ENCODE peak calls at places on chromosomes 1 and 21, in six cellular contexts. A, H, X, K, C and W are unnamed samples.

GRCh38 chr21:38075833-38076567 is 159.7 kb upstream of the KCNJ6 start:
- DNase-seq in A (no peak), H (no peak), X (no peak), K (no peak), C (no peak), W (peak)

GRCh38 chr21:45421846-45422775 is 17.1 kb downstream of the COL18A1 start:
- DNase-seq in A (no peak), H (no peak), X (no peak), K (no peak), C (no peak), W (no peak)

GRCh38 chr1:26089125-26089524 is 21.7 kb upstream of the TRIM63 start:
- DNase-seq in A (no peak), H (no peak), X (no peak), K (no peak), C (no peak), W (no peak)

GRCh38 chr1:183126000-183126366 is 60.1 kb upstream of the LAMC2 start:
- DNase-seq in A (no peak), H (no peak), X (no peak), K (no peak), C (no peak), W (no peak)

GRCh38 chr1:221708987-221709386 is 32.9 kb downstream of the DUSP10 start:
- DNase-seq in A (peak), H (peak), X (no peak), K (peak), C (no peak), W (peak)

GRCh38 chr1:15027515-15027948 is 126.0 kb upstream of the TMEM51 start:
- DNase-seq in A (no peak), H (peak), X (no peak), K (peak), C (peak), W (peak)

GRCh38 chr21:43940672-43941071 is 71.4 kb upstream of the TRAPPC10 start:
- DNase-seq in A (no peak), H (peak), X (no peak), K (no peak), C (no peak), W (no peak)

GRCh38 chr1:19310061-19310460 is 1.9 kb downstream of the AKR7A2 start:
- DNase-seq in A (no peak), H (no peak), X (no peak), K (no peak), C (no peak), W (no peak)

GRCh38 chr1:165635329-165635728 is 4.3 kb downstream of the MGST3 start:
- DNase-seq in A (no peak), H (no peak), X (no peak), K (no peak), C (no peak), W (no peak)

GRCh38 chr1:55257958-55258357 is 42.8 kb upstream of the USP24 start:
- DNase-seq in A (no peak), H (no peak), X (no peak), K (peak), C (no peak), W (no peak)

GRCh38 chr1:186715887-186716809 is 35.9 kb upstream of the PTGS2 start:
- DNase-seq in A (no peak), H (no peak), X (no peak), K (no peak), C (no peak), W (peak)

GRCh38 chr1:32321712-32322291 is 14.2 kb downstream of the MARCKSL1 start:
- DNase-seq in A (no peak), H (peak), X (no peak), K (no peak), C (no peak), W (peak)

GRCh38 chr1:239337776-239338435 is 48.5 kb upstream of the CHRM3 start:
- DNase-seq in A (no peak), H (no peak), X (no peak), K (no peak), C (no peak), W (no peak)

GRCh38 chr1:69172003-69173000 is 395.4 kb upstream of the LRRC7 start:
- DNase-seq in A (no peak), H (no peak), X (no peak), K (peak), C (no peak), W (peak)

GRCh38 chr1:53325326-53326087 is 2.4 kb downstream of the LRP8 start:
- DNase-seq in A (no peak), H (peak), X (no peak), K (no peak), C (peak), W (no peak)

GRCh38 chr1:200905411-200906052 is 10.8 kb downstream of the INAVA start:
- DNase-seq in A (peak), H (no peak), X (no peak), K (no peak), C (no peak), W (peak)

GRCh38 chr1:241253491-241253890 is 103.5 kb downstream of the RGS7 start:
- DNase-seq in A (no peak), H (no peak), X (no peak), K (no peak), C (no peak), W (peak)

GRCh38 chr1:169161512-169162194 is 55.2 kb downstream of the ATP1B1 start:
- DNase-seq in A (no peak), H (no peak), X (no peak), K (peak), C (peak), W (peak)

GRCh38 chr1:42142894-42143675 is 10.1 kb upstream of the GUCA2B start:
- DNase-seq in A (peak), H (no peak), X (no peak), K (no peak), C (no peak), W (no peak)

GRCh38 chr1:223022641-223023473 is 120.2 kb downstream of the TLR5 start:
- DNase-seq in A (no peak), H (no peak), X (no peak), K (no peak), C (no peak), W (no peak)

GRCh38 chr1:6440198-6441126 is 15.9 kb downstream of the ESPN start:
- DNase-seq in A (no peak), H (peak), X (no peak), K (peak), C (peak), W (peak)

GRCh38 chr1:41726899-41727748 is 191.6 kb downstream of the HIVEP3 start:
- DNase-seq in A (no peak), H (peak), X (no peak), K (no peak), C (no peak), W (no peak)

GRCh38 chr1:145926706-145927072 is 595 bp downstream of the RBM8A start:
- DNase-seq in A (no peak), H (no peak), X (no peak), K (no peak), C (no peak), W (no peak)

GRCh38 chr21:28822882-28823335 is 169.8 kb downstream of the LTN1 start:
- DNase-seq in A (peak), H (no peak), X (no peak), K (peak), C (no peak), W (peak)

GRCh38 chr1:105485207-105485606 is 1571.3 kb upstream of the PRMT6 start:
- DNase-seq in A (no peak), H (no peak), X (no peak), K (peak), C (peak), W (peak)

GRCh38 chr21:39307466-39307865 is 6.0 kb downstream of the BRWD1 start:
- DNase-seq in A (no peak), H (no peak), X (no peak), K (no peak), C (no peak), W (no peak)

GRCh38 chr1:91968334-91968733 is 19.1 kb downstream of the BRDT start:
- DNase-seq in A (no peak), H (no peak), X (no peak), K (no peak), C (no peak), W (no peak)

GRCh38 chr21:29443398-29444010 is 144.8 kb downstream of the BACH1 start:
- DNase-seq in A (no peak), H (no peak), X (no peak), K (no peak), C (no peak), W (no peak)

GRCh38 chr21:15151385-15152103 is 86.7 kb upstream of the NRIP1 start:
- DNase-seq in A (no peak), H (no peak), X (no peak), K (no peak), C (no peak), W (no peak)

GRCh38 chr1:12012560-12013316 is 6.6 kb upstream of the MIIP start:
- DNase-seq in A (no peak), H (no peak), X (no peak), K (no peak), C (no peak), W (no peak)

GRCh38 chr1:181392613-181393170 is 90.6 kb upstream of the CACNA1E start:
- DNase-seq in A (no peak), H (no peak), X (no peak), K (no peak), C (no peak), W (no peak)

GRCh38 chr1:178324003-178324402 is 172.8 kb downstream of the CLEC20A start:
- DNase-seq in A (peak), H (no peak), X (no peak), K (no peak), C (peak), W (peak)

GRCh38 chr1:111850124-111850523 is 94.4 kb downstream of the DDX20 start:
- DNase-seq in A (no peak), H (no peak), X (no peak), K (no peak), C (no peak), W (no peak)

GRCh38 chr1:240998024-240998423 is 359.0 kb downstream of the RGS7 start:
- DNase-seq in A (no peak), H (no peak), X (no peak), K (no peak), C (no peak), W (peak)

GRCh38 chr1:155455588-155456195 is 106.9 kb downstream of the ASH1L start:
- DNase-seq in A (no peak), H (no peak), X (no peak), K (peak), C (no peak), W (no peak)

DNA sequence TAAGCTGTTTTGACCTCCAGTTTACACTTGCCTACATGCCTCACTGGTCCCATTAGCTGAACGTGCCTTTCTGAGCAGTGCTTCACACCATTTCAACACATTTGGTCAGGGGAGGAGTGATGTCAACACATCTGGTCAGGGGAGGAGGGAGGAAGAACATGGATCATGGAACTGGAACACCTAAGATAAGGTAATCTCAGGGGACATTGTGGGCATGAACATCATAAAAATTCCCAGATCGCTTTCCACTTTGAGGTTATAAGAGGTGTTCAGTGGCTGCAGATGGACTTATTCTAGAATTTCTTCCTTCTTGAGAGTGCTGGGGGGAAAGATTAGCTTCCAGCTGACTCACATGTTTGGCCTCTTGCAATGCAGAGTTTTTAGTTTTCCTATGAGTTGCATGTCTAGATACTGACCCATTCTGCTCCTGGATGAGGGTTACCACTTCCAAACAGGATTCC is 2.0 kb downstream of the QSOX1 start:
- DNase-seq in A (no peak), H (no peak), X (no peak), K (peak), C (no peak), W (peak)
- H3K27ac ChIP-seq in A (peak), H (no peak), X (no peak), K (peak), C (no peak), W (peak)

GRCh38 chr21:33825419-33825818 is 90.2 kb downstream of the ATP5PO start:
- DNase-seq in A (no peak), H (no peak), X (no peak), K (no peak), C (no peak), W (no peak)
- H3K27ac ChIP-seq in A (no peak), H (no peak), X (no peak), K (no peak), C (no peak), W (no peak)

GRCh38 chr1:10765304-10765703 is 31.1 kb downstream of the CASZ1 start:
- DNase-seq in A (no peak), H (no peak), X (no peak), K (no peak), C (no peak), W (no peak)
- H3K27ac ChIP-seq in A (peak), H (no peak), X (no peak), K (no peak), C (peak), W (no peak)

GRCh38 chr1:88983791-88984552 is 8.5 kb downstream of the KYAT3 start:
- DNase-seq in A (no peak), H (no peak), X (no peak), K (peak), C (peak), W (peak)
- H3K27ac ChIP-seq in A (peak), H (peak), X (peak), K (peak), C (peak), W (peak)

GRCh38 chr1:94068831-94069648 is 51.9 kb downstream of the ABCA4 start:
- DNase-seq in A (peak), H (peak), X (no peak), K (peak), C (no peak), W (peak)
- H3K27ac ChIP-seq in A (peak), H (peak), X (peak), K (peak), C (no peak), W (peak)

GRCh38 chr1:162682013-162682419 is 49.8 kb downstream of the DDR2 start:
- DNase-seq in A (no peak), H (peak), X (no peak), K (no peak), C (no peak), W (no peak)
- H3K27ac ChIP-seq in A (no peak), H (peak), X (peak), K (no peak), C (no peak), W (no peak)